ENCODE peak calls at places on chromosomes 4 and X, in ten cellular contexts. One of them, this sample, is unnamed. For H3K27me3, the result is how much of the 10 kb centered on the place peaks cover.

GRCh38 chr4:118905546-118905945 is 16.9 kb downstream of the SYNPO2 start:
- DNase-seq in Panc1: no peak
- DNase-seq in right lobe of liver: no peak
- DNase-seq in CD4-positive, alpha-beta T cell: no peak
- DNase-seq in hepatocyte: no peak
- DNase-seq in thyroid gland: no peak
- DNase-seq in cardiac muscle cell: no peak
- DNase-seq in fibroblast of lung: no peak
- DNase-seq in mammary epithelial cell: no peak
- DNase-seq in neuronal stem cell: no peak
- DNase-seq in this sample: no peak

GRCh38 chr4:134787315-134787714 is 585.7 kb upstream of the PABPC4L start:
- DNase-seq in Panc1: no peak
- DNase-seq in thyroid gland: no peak
- DNase-seq in neuronal stem cell: no peak
- DNase-seq in mammary epithelial cell: no peak
- DNase-seq in CD4-positive, alpha-beta T cell: no peak
- DNase-seq in fibroblast of lung: peak
- DNase-seq in hepatocyte: no peak
- DNase-seq in cardiac muscle cell: no peak
- DNase-seq in right lobe of liver: no peak
- DNase-seq in this sample: no peak

GRCh38 chr4:123299212-123299651 is 97.4 kb upstream of the SPRY1 start:
- DNase-seq in Panc1: no peak
- DNase-seq in mammary epithelial cell: peak
- DNase-seq in hepatocyte: no peak
- DNase-seq in right lobe of liver: no peak
- DNase-seq in fibroblast of lung: peak
- DNase-seq in cardiac muscle cell: no peak
- DNase-seq in neuronal stem cell: no peak
- DNase-seq in thyroid gland: no peak
- DNase-seq in CD4-positive, alpha-beta T cell: no peak
- DNase-seq in this sample: no peak

GRCh38 chrX:46144566-46144965 is 400.7 kb downstream of the ZNF674 start:
- DNase-seq in hepatocyte: no peak
- DNase-seq in cardiac muscle cell: no peak
- DNase-seq in thyroid gland: no peak
- DNase-seq in neuronal stem cell: no peak
- DNase-seq in fibroblast of lung: no peak
- DNase-seq in right lobe of liver: no peak
- DNase-seq in Panc1: no peak
- DNase-seq in mammary epithelial cell: no peak
- DNase-seq in CD4-positive, alpha-beta T cell: no peak
- DNase-seq in this sample: no peak

GRCh38 chrX:22338740-22339139 is 66.0 kb downstream of the CBLL2 start:
- DNase-seq in neuronal stem cell: no peak
- DNase-seq in cardiac muscle cell: no peak
- DNase-seq in Panc1: no peak
- DNase-seq in CD4-positive, alpha-beta T cell: no peak
- DNase-seq in mammary epithelial cell: peak
- DNase-seq in right lobe of liver: no peak
- DNase-seq in thyroid gland: no peak
- DNase-seq in fibroblast of lung: peak
- DNase-seq in hepatocyte: no peak
- DNase-seq in this sample: no peak

GRCh38 chr4:1463088-1463926 is 57.1 kb upstream of the NKX1-1 start:
- DNase-seq in cardiac muscle cell: no peak
- DNase-seq in mammary epithelial cell: no peak
- DNase-seq in fibroblast of lung: peak
- DNase-seq in neuronal stem cell: no peak
- DNase-seq in Panc1: no peak
- DNase-seq in thyroid gland: no peak
- DNase-seq in hepatocyte: peak
- DNase-seq in right lobe of liver: peak
- DNase-seq in CD4-positive, alpha-beta T cell: no peak
- DNase-seq in this sample: no peak

GRCh38 chr4:161714022-161714751 is 449.6 kb downstream of the FSTL5 start:
- DNase-seq in neuronal stem cell: peak
- DNase-seq in Panc1: no peak
- DNase-seq in hepatocyte: no peak
- DNase-seq in thyroid gland: no peak
- DNase-seq in fibroblast of lung: peak
- DNase-seq in right lobe of liver: no peak
- DNase-seq in cardiac muscle cell: no peak
- DNase-seq in CD4-positive, alpha-beta T cell: no peak
- DNase-seq in mammary epithelial cell: peak
- DNase-seq in this sample: no peak

GRCh38 chrX:80808854-80809493 is 703 bp downstream of the BRWD3 start:
- DNase-seq in hepatocyte: peak
- DNase-seq in mammary epithelial cell: peak
- DNase-seq in neuronal stem cell: peak
- DNase-seq in CD4-positive, alpha-beta T cell: no peak
- DNase-seq in fibroblast of lung: peak
- DNase-seq in thyroid gland: peak
- DNase-seq in cardiac muscle cell: peak
- DNase-seq in Panc1: no peak
- DNase-seq in right lobe of liver: peak
- DNase-seq in this sample: peak

GRCh38 chr4:164204434-164204833 is 549.5 kb upstream of the SMIM31 start:
- DNase-seq in neuronal stem cell: no peak
- DNase-seq in fibroblast of lung: peak
- DNase-seq in Panc1: peak
- DNase-seq in thyroid gland: no peak
- DNase-seq in hepatocyte: peak
- DNase-seq in right lobe of liver: no peak
- DNase-seq in CD4-positive, alpha-beta T cell: no peak
- DNase-seq in cardiac muscle cell: peak
- DNase-seq in mammary epithelial cell: peak
- DNase-seq in this sample: no peak

GRCh38 chrX:103688949-103689348 is 2.5 kb upstream of the MORF4L2 start:
- DNase-seq in CD4-positive, alpha-beta T cell: no peak
- DNase-seq in Panc1: no peak
- DNase-seq in mammary epithelial cell: peak
- DNase-seq in fibroblast of lung: peak
- DNase-seq in neuronal stem cell: no peak
- DNase-seq in right lobe of liver: no peak
- DNase-seq in hepatocyte: peak
- DNase-seq in cardiac muscle cell: peak
- DNase-seq in thyroid gland: no peak
- DNase-seq in this sample: no peak

GRCh38 chrX:67544281-67544680 is 460 bp downstream of the AR start:
- DNase-seq in mammary epithelial cell: no peak
- DNase-seq in fibroblast of lung: peak
- DNase-seq in Panc1: no peak
- DNase-seq in neuronal stem cell: peak
- DNase-seq in hepatocyte: peak
- DNase-seq in cardiac muscle cell: peak
- DNase-seq in CD4-positive, alpha-beta T cell: no peak
- DNase-seq in right lobe of liver: peak
- DNase-seq in thyroid gland: peak
- DNase-seq in this sample: no peak

DNA sequence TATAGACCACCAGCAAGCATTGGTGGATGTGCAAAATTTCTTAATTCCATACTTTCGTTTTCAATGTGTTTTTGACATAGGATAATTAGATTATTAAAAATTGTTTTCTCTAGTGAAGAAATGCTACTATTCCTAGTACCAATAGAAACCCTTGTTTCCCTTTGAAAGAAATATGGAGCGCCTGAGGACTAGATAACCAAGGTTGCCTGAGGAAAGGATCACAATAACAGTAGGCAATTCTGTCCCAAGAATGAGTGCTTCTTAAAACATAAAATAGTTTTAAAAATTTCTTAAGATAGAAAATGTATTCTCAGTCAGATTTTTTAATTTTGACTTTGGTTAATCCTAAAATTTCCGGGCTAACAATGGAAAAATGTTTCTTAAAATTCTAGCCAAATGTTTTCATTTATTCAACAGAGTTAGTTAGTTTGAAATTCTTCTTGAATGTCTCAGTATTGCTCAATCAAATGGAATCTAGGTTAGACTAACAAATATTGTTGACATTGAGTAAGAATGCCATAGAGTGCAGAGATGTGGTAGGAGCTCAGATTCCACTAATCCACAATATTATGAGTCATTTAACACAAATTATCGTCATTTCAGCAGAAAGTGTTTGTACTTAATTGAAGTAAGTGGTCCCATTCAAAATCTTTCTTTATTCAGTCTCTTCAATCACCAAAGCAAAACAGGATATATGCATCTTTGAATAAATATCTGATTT is 666.0 kb downstream of the GRID2 start:
- DNase-seq in thyroid gland: no peak
- DNase-seq in hepatocyte: peak
- DNase-seq in right lobe of liver: no peak
- DNase-seq in CD4-positive, alpha-beta T cell: no peak
- DNase-seq in Panc1: peak
- DNase-seq in mammary epithelial cell: peak
- DNase-seq in fibroblast of lung: peak
- DNase-seq in neuronal stem cell: no peak
- DNase-seq in cardiac muscle cell: no peak
- DNase-seq in this sample: no peak
- H3K27ac ChIP-seq in thyroid gland: peak
- H3K27ac ChIP-seq in hepatocyte: peak
- H3K27ac ChIP-seq in right lobe of liver: no peak
- H3K27ac ChIP-seq in CD4-positive, alpha-beta T cell: no peak
- H3K27ac ChIP-seq in Panc1: no peak
- H3K27ac ChIP-seq in mammary epithelial cell: no peak
- H3K27ac ChIP-seq in fibroblast of lung: no peak
- H3K27ac ChIP-seq in neuronal stem cell: no peak
- H3K27ac ChIP-seq in cardiac muscle cell: no peak
- H3K27ac ChIP-seq in this sample: no peak

DNA sequence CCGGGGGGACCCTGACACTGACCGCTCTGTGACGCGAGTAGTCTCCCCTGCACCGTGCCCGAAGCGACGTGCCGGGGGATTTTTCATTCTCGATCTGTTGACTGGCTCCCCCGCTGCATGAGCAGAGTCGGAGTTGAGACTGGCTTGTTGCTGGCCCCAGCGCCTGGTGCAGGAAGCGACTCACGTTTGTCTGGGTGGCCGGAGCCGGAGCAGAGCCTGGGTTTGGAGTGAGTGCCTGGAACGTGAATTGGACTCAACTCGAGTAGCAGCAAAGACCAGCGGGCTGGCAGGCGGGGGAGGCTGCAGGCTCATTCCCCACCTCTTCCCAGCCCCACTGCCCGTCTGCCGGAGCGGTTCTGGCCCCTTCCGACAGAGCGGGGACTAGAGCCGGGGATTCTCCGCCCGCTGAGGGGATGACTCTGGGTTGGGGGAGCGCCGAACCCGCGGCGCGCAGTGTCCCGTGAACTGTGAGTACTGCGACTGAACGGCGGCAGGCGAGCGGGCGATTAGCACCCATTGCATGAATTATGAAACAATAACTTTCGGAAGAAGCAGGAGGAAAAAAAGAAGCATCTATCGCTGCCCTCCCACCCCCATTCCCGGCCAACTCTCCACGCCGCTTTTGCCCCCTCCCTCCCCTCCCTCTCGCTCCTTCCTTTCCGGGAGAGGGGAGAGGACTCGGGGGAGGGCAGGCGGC is 635 bp downstream of the PCDH7 start:
- DNase-seq in fibroblast of lung: peak
- DNase-seq in thyroid gland: peak
- DNase-seq in hepatocyte: peak
- DNase-seq in CD4-positive, alpha-beta T cell: no peak
- DNase-seq in Panc1: no peak
- DNase-seq in right lobe of liver: peak
- DNase-seq in mammary epithelial cell: no peak
- DNase-seq in cardiac muscle cell: peak
- DNase-seq in neuronal stem cell: peak
- DNase-seq in this sample: no peak
- H3K27me3 ChIP-seq in fibroblast of lung: under half
- H3K27me3 ChIP-seq in thyroid gland: under half
- H3K27me3 ChIP-seq in hepatocyte: under half
- H3K27me3 ChIP-seq in CD4-positive, alpha-beta T cell: half or more
- H3K27me3 ChIP-seq in Panc1: under half
- H3K27me3 ChIP-seq in right lobe of liver: under half
- H3K27me3 ChIP-seq in mammary epithelial cell: under half
- H3K27me3 ChIP-seq in cardiac muscle cell: under half
- H3K27me3 ChIP-seq in neuronal stem cell: under half
- H3K27me3 ChIP-seq in this sample: under half

GRCh38 chr4:185473247-185473646 is 1.7 kb upstream of the CCDC110 start:
- DNase-seq in right lobe of liver: no peak
- DNase-seq in cardiac muscle cell: no peak
- DNase-seq in Panc1: no peak
- DNase-seq in CD4-positive, alpha-beta T cell: no peak
- DNase-seq in neuronal stem cell: no peak
- DNase-seq in fibroblast of lung: no peak
- DNase-seq in hepatocyte: no peak
- DNase-seq in thyroid gland: no peak
- DNase-seq in mammary epithelial cell: no peak
- DNase-seq in this sample: no peak

GRCh38 chr4:185470503-185471195 is 884 bp downstream of the CCDC110 start:
- DNase-seq in CD4-positive, alpha-beta T cell: no peak
- DNase-seq in right lobe of liver: peak
- DNase-seq in hepatocyte: peak
- DNase-seq in thyroid gland: peak
- DNase-seq in fibroblast of lung: peak
- DNase-seq in cardiac muscle cell: peak
- DNase-seq in Panc1: no peak
- DNase-seq in neuronal stem cell: peak
- DNase-seq in mammary epithelial cell: peak
- DNase-seq in this sample: peak

GRCh38 chr4:185469539-185470154 is 1.9 kb downstream of the CCDC110 start:
- DNase-seq in neuronal stem cell: no peak
- DNase-seq in Panc1: no peak
- DNase-seq in hepatocyte: no peak
- DNase-seq in thyroid gland: no peak
- DNase-seq in right lobe of liver: no peak
- DNase-seq in CD4-positive, alpha-beta T cell: no peak
- DNase-seq in mammary epithelial cell: no peak
- DNase-seq in fibroblast of lung: no peak
- DNase-seq in cardiac muscle cell: no peak
- DNase-seq in this sample: no peak

GRCh38 chr4:185472063-185472542 is 570 bp upstream of the CCDC110 start:
- DNase-seq in thyroid gland: no peak
- DNase-seq in neuronal stem cell: no peak
- DNase-seq in CD4-positive, alpha-beta T cell: no peak
- DNase-seq in Panc1: no peak
- DNase-seq in mammary epithelial cell: no peak
- DNase-seq in hepatocyte: no peak
- DNase-seq in right lobe of liver: no peak
- DNase-seq in cardiac muscle cell: no peak
- DNase-seq in fibroblast of lung: peak
- DNase-seq in this sample: no peak

GRCh38 chr4:185471235-185472062 is at the start of gene CCDC110:
- DNase-seq in Panc1: no peak
- DNase-seq in neuronal stem cell: peak
- DNase-seq in hepatocyte: peak
- DNase-seq in thyroid gland: peak
- DNase-seq in fibroblast of lung: peak
- DNase-seq in right lobe of liver: peak
- DNase-seq in cardiac muscle cell: peak
- DNase-seq in mammary epithelial cell: peak
- DNase-seq in CD4-positive, alpha-beta T cell: peak
- DNase-seq in this sample: peak
- H3K27ac ChIP-seq in Panc1: no peak
- H3K27ac ChIP-seq in neuronal stem cell: no peak
- H3K27ac ChIP-seq in hepatocyte: peak
- H3K27ac ChIP-seq in thyroid gland: peak
- H3K27ac ChIP-seq in fibroblast of lung: peak
- H3K27ac ChIP-seq in right lobe of liver: peak
- H3K27ac ChIP-seq in cardiac muscle cell: no peak
- H3K27ac ChIP-seq in mammary epithelial cell: no peak
- H3K27ac ChIP-seq in CD4-positive, alpha-beta T cell: no peak
- H3K27ac ChIP-seq in this sample: peak

GRCh38 chrX:150544835-150545790 is 23.3 kb upstream of the MTM1 start:
- DNase-seq in cardiac muscle cell: no peak
- DNase-seq in right lobe of liver: no peak
- DNase-seq in CD4-positive, alpha-beta T cell: no peak
- DNase-seq in thyroid gland: peak
- DNase-seq in hepatocyte: no peak
- DNase-seq in mammary epithelial cell: no peak
- DNase-seq in fibroblast of lung: no peak
- DNase-seq in neuronal stem cell: no peak
- DNase-seq in Panc1: no peak
- DNase-seq in this sample: no peak
- H3K27me3 ChIP-seq in cardiac muscle cell: under half
- H3K27me3 ChIP-seq in right lobe of liver: under half
- H3K27me3 ChIP-seq in CD4-positive, alpha-beta T cell: under half
- H3K27me3 ChIP-seq in thyroid gland: under half
- H3K27me3 ChIP-seq in hepatocyte: under half
- H3K27me3 ChIP-seq in mammary epithelial cell: under half
- H3K27me3 ChIP-seq in fibroblast of lung: under half
- H3K27me3 ChIP-seq in neuronal stem cell: under half
- H3K27me3 ChIP-seq in Panc1: under half
- H3K27me3 ChIP-seq in this sample: under half

This sample was measured in CD8-positive, alpha-beta T cell.